ENCODE peak calls at places on chromosomes 11 and 22, in ten cellular contexts. X, S, R, G, Q, L, K, M, N and V are unnamed samples.

GRCh38 chr11:69468911-69469885 is 12.3 kb upstream of the LINC01488 start:
- DNase-seq in X (no peak), S (no peak), R (no peak), G (no peak), Q (no peak), L (no peak), K (no peak), M (no peak), N (no peak), V (no peak)

GRCh38 chr11:14388352-14388751 is 29.4 kb upstream of the RRAS2 start:
- DNase-seq in X (no peak), S (no peak), R (no peak), G (no peak), Q (no peak), L (no peak), K (no peak), M (no peak), N (no peak), V (no peak)

GRCh38 chr22:45183974-45184373 is 20.2 kb downstream of the NUP50 start:
- DNase-seq in X (no peak), S (no peak), R (no peak), G (no peak), Q (no peak), L (no peak), K (no peak), M (no peak), N (no peak), V (no peak)

GRCh38 chr22:40960137-40960536 is 9.0 kb downstream of the RBX1 start:
- DNase-seq in X (no peak), S (peak), R (no peak), G (no peak), Q (no peak), L (no peak), K (no peak), M (no peak), N (no peak), V (no peak)

GRCh38 chr22:27424319-27424718 is 377.2 kb downstream of the MN1 start:
- DNase-seq in X (no peak), S (no peak), R (peak), G (no peak), Q (no peak), L (no peak), K (peak), M (no peak), N (no peak), V (peak)

GRCh38 chr11:105372214-105372613 is 232.6 kb upstream of the CARD18 start:
- DNase-seq in X (no peak), S (peak), R (no peak), G (no peak), Q (no peak), L (no peak), K (no peak), M (no peak), N (no peak), V (no peak)

GRCh38 chr22:37818397-37819099 is 4.6 kb upstream of the GALR3 start:
- DNase-seq in X (peak), S (peak), R (peak), G (peak), Q (peak), L (no peak), K (peak), M (peak), N (peak), V (peak)

GRCh38 chr11:79100093-79100704 is 340.6 kb downstream of the TENM4 start:
- DNase-seq in X (peak), S (peak), R (peak), G (no peak), Q (peak), L (peak), K (peak), M (no peak), N (peak), V (peak)

GRCh38 chr22:50465066-50465465 is 9.8 kb downstream of the SBF1 start:
- DNase-seq in X (no peak), S (no peak), R (no peak), G (no peak), Q (no peak), L (no peak), K (no peak), M (no peak), N (no peak), V (no peak)

GRCh38 chr22:25750569-25751173 is 8.7 kb downstream of the MYO18B start:
- DNase-seq in X (no peak), S (peak), R (no peak), G (no peak), Q (no peak), L (no peak), K (no peak), M (no peak), N (peak), V (no peak)

GRCh38 chr11:76626921-76627391 is 43.6 kb downstream of the LRRC32 start:
- DNase-seq in X (no peak), S (no peak), R (no peak), G (peak), Q (no peak), L (no peak), K (peak), M (no peak), N (peak), V (peak)

GRCh38 chr22:39215430-39216142 is 29.2 kb downstream of the PDGFB start:
- DNase-seq in X (no peak), S (no peak), R (peak), G (no peak), Q (no peak), L (no peak), K (no peak), M (no peak), N (no peak), V (no peak)

GRCh38 chr11:43504316-43504950 is 145.7 kb downstream of the TTC17 start:
- DNase-seq in X (peak), S (peak), R (no peak), G (no peak), Q (no peak), L (peak), K (peak), M (no peak), N (no peak), V (peak)

GRCh38 chr11:32015435-32015834 is 75.4 kb upstream of the RCN1 start:
- DNase-seq in X (no peak), S (no peak), R (no peak), G (no peak), Q (no peak), L (no peak), K (no peak), M (no peak), N (no peak), V (no peak)

GRCh38 chr11:75583710-75584658 is 21.9 kb downstream of the SERPINH1 start:
- DNase-seq in X (peak), S (peak), R (peak), G (no peak), Q (peak), L (peak), K (peak), M (no peak), N (no peak), V (no peak)

GRCh38 chr22:17781319-17782031 is 7.2 kb upstream of the BID start:
- DNase-seq in X (no peak), S (peak), R (peak), G (peak), Q (no peak), L (no peak), K (peak), M (peak), N (peak), V (peak)

GRCh38 chr22:36252754-36253522 is at the start of gene APOL1:
- DNase-seq in X (peak), S (peak), R (peak), G (peak), Q (peak), L (no peak), K (no peak), M (no peak), N (peak), V (no peak)

GRCh38 chr11:57134284-57134683 is 47.5 kb upstream of the LRRC55 start:
- DNase-seq in X (no peak), S (no peak), R (no peak), G (no peak), Q (no peak), L (no peak), K (no peak), M (no peak), N (no peak), V (no peak)

GRCh38 chr11:133947298-133947905 is 9.4 kb downstream of the IGSF9B start:
- DNase-seq in X (peak), S (peak), R (peak), G (peak), Q (no peak), L (peak), K (peak), M (peak), N (peak), V (peak)

GRCh38 chr11:75355051-75355450 is 3.6 kb upstream of the ARRB1 start:
- DNase-seq in X (no peak), S (no peak), R (no peak), G (no peak), Q (no peak), L (no peak), K (no peak), M (no peak), N (no peak), V (no peak)

GRCh38 chr22:30968015-30968923 is at the start of gene MORC2:
- DNase-seq in X (no peak), S (peak), R (no peak), G (no peak), Q (peak), L (no peak), K (peak), M (no peak), N (no peak), V (no peak)

GRCh38 chr11:68044145-68044813 is 5.5 kb downstream of the TCIRG1 start:
- DNase-seq in X (no peak), S (no peak), R (no peak), G (no peak), Q (no peak), L (no peak), K (no peak), M (no peak), N (no peak), V (no peak)

GRCh38 chr11:39365809-39366436 is 2093.5 kb downstream of the LRRC4C start:
- DNase-seq in X (peak), S (no peak), R (peak), G (no peak), Q (no peak), L (no peak), K (no peak), M (no peak), N (no peak), V (peak)

GRCh38 chr11:11856638-11857037 is 14.9 kb downstream of the USP47 start:
- DNase-seq in X (no peak), S (peak), R (no peak), G (peak), Q (no peak), L (no peak), K (peak), M (no peak), N (peak), V (peak)

GRCh38 chr11:587546-587945 is 11.3 kb downstream of the PHRF1 start:
- DNase-seq in X (no peak), S (no peak), R (no peak), G (no peak), Q (no peak), L (no peak), K (no peak), M (no peak), N (no peak), V (no peak)

GRCh38 chr11:83610996-83611395 is 324.8 kb upstream of the CCDC90B start:
- DNase-seq in X (peak), S (no peak), R (no peak), G (no peak), Q (no peak), L (no peak), K (peak), M (no peak), N (no peak), V (no peak)

GRCh38 chr22:49862408-49862776 is 8.7 kb downstream of the ZBED4 start:
- DNase-seq in X (no peak), S (no peak), R (no peak), G (no peak), Q (no peak), L (no peak), K (peak), M (no peak), N (no peak), V (no peak)

GRCh38 chr11:5324197-5324596 is at the start of gene OR51B2:
- DNase-seq in X (no peak), S (no peak), R (no peak), G (no peak), Q (no peak), L (no peak), K (no peak), M (no peak), N (no peak), V (no peak)

GRCh38 chr11:4826425-4826824 is 5.3 kb downstream of the OR51F2 start:
- DNase-seq in X (no peak), S (no peak), R (peak), G (no peak), Q (no peak), L (no peak), K (no peak), M (no peak), N (no peak), V (no peak)

GRCh38 chr11:63635762-63636465 is 21.7 kb upstream of the PLAAT3 start:
- DNase-seq in X (peak), S (peak), R (peak), G (peak), Q (peak), L (peak), K (peak), M (peak), N (peak), V (peak)